ENCODE peak calls at places on chromosome 12, in nine cellular contexts. M is neural progenitor cell; Z is H9; D is SK-N-SH; N is heart right ventricle; U is tibial nerve; T is CD8-positive, alpha-beta T cell; X is adrenal gland; Y is stomach. W is an unnamed sample. For H3K27me3 and H3K4me1, the result is how much of the 10 kb centered on the place peaks cover.

GRCh38 chr12:87368259-87368658 is 660.9 kb downstream of the C12orf50 start:
- DNase-seq in M (no peak), Y (no peak), Z (no peak), U (no peak), X (no peak), D (no peak), N (no peak), T (no peak), W (no peak)

GRCh38 chr12:127400231-127400630 is 866.7 kb upstream of the TMEM132C start:
- DNase-seq in M (no peak), T (no peak), Y (no peak), Z (no peak), D (no peak), X (no peak), U (no peak), N (no peak), W (no peak)

GRCh38 chr12:29149691-29150382 is 759 bp downstream of the FAR2 start:
- DNase-seq in U (no peak), M (peak), T (no peak), Z (peak), Y (no peak), D (no peak), X (no peak), N (peak), W (no peak)

GRCh38 chr12:121060149-121061001 is 21.3 kb upstream of the OASL start:
- DNase-seq in U (no peak), Y (peak), N (peak), D (peak), X (peak), T (peak), M (peak), Z (peak), W (no peak)

GRCh38 chr12:28793767-28794166 is 355.3 kb upstream of the FAR2 start:
- DNase-seq in T (no peak), N (no peak), D (no peak), Y (no peak), X (no peak), U (no peak), Z (no peak), M (no peak), W (no peak)

GRCh38 chr12:127054531-127054930 is 1212.4 kb upstream of the TMEM132C start:
- DNase-seq in Y (no peak), Z (no peak), M (no peak), X (no peak), U (no peak), N (no peak), D (no peak), T (no peak), W (no peak)

GRCh38 chr12:55057466-55057865 is 37.7 kb downstream of the NEUROD4 start:
- DNase-seq in Y (no peak), X (no peak), T (no peak), M (no peak), D (no peak), N (no peak), U (no peak), Z (no peak), W (no peak)

GRCh38 chr12:15527201-15527782 is 205.0 kb downstream of the PTPRO start:
- DNase-seq in U (peak), M (peak), T (no peak), X (peak), D (no peak), Z (peak), Y (peak), N (peak), W (no peak)

GRCh38 chr12:111451649-111452129 is 46.0 kb downstream of the SH2B3 start:
- DNase-seq in U (no peak), Y (peak), Z (no peak), D (peak), X (peak), M (peak), T (no peak), N (no peak), W (no peak)

GRCh38 chr12:107775093-107775721 is 703 bp downstream of the ASCL4 start:
- DNase-seq in U (no peak), M (peak), N (peak), D (peak), X (no peak), Y (peak), Z (peak), T (no peak), W (no peak)

GRCh38 chr12:7645395-7646177 is 20.1 kb downstream of the APOBEC1 start:
- DNase-seq in N (no peak), M (peak), D (peak), Z (peak), X (no peak), U (peak), Y (no peak), T (no peak), W (no peak)

GRCh38 chr12:131151558-131152345 is 198.0 kb downstream of the ADGRD1 start:
- DNase-seq in M (no peak), Y (no peak), T (peak), U (peak), X (peak), D (no peak), Z (no peak), N (no peak), W (no peak)

GRCh38 chr12:11650279-11650696 is 814 bp downstream of the ETV6 start:
- DNase-seq in N (no peak), Y (no peak), D (peak), T (no peak), X (peak), M (peak), Z (peak), U (no peak), W (no peak)

GRCh38 chr12:18955594-18955993 is 173.9 kb upstream of the PLEKHA5 start:
- DNase-seq in U (no peak), Y (no peak), T (no peak), Z (no peak), D (no peak), N (no peak), X (no peak), M (no peak), W (no peak)

GRCh38 chr12:101599771-101600486 is 5.2 kb downstream of the MYBPC1 start:
- DNase-seq in M (no peak), X (no peak), N (no peak), Y (no peak), D (no peak), T (no peak), Z (no peak), U (no peak), W (no peak)

DNA sequence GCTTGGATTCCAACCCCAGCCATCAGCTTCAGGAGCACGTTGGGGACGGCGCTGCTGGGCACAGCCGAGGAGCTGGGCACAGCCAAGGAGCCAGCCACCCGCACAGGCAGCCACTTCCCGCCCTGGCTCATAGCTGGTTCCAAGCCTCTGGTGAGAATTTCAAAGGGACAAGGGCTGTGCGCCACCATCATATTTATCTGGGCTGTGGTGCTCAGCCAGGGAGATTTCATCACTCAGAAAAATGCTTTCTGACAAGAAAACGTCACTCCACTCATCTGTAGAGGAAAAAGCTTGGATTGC is 66.4 kb downstream of the GALNT9 start:
- DNase-seq in T (no peak), D (no peak), U (no peak), M (no peak), X (no peak), N (no peak), Z (no peak), Y (no peak), W (no peak)
- H3K27me3 ChIP-seq in T (under half), D (half or more), U (under half), M (half or more), X (under half), N (under half), Z (under half), Y (under half), W (under half)

DNA sequence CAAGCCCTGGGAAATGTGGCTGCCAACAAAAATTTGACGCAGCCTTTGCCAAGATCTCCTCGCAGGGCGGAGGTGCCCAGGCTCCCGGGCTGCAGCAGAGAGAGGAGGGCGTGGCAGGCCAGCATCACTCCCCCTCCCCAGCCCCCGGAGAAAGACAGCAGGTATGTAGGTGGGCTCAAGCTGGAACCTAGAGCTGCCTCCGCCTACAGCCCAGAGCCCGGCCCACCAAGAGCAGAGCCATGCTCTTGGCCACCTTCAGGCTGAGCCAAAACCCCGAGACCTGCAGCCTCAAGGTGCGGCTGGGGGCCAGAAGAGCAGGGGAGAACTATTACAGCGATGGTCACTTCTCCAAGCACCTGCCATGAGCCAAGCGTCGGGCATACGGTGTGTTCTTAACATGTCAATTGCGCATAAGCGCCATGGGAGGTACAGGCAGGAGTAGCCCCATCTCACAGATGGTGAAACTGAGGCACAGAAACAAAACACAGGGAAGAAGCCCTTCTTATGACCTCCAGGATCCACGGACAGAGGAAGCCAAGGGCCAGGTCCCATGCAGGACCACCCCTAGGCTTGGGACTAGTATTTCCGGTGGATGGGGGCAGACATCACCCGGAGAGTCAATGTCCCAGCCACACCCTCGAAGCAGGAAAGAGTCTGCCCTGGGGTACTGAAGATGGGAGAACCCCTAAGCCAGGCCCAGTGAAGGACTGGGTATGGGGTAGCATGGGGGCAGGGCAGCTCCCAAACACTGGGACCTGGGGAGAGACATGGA is 109.0 kb downstream of the NCOR2 start:
- DNase-seq in N (peak), U (no peak), X (no peak), Y (no peak), M (no peak), D (no peak), T (no peak), Z (no peak), W (no peak)
- H3K4me1 ChIP-seq in N (half or more), U (under half), X (under half), Y (under half), M (under half), D (under half), T (under half), Z (under half), W (under half)

DNA sequence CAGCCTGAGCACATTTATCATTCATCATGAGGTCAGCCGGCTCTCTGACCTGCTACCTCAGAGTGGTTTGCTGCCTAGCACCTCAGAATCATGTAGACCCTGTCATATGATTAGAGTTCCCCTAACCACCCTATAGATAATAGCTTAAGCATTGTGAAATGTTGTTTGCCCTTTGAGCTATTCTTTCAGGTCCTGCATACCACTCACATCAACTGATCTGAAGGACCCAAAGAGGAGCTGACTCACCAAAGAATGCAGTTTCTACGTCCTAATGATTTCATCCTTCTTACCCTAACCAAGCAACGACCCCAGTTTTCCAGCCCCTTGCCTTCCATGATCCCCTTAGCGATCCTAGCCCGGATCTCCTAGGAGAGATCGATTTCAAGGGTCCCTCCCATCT is 527.9 kb downstream of the SOX5 start:
- DNase-seq in T (no peak), Y (no peak), M (no peak), D (no peak), N (no peak), Z (no peak), U (no peak), X (no peak), W (no peak)
- TF ChIP-seq CTCF in T (no peak), Y (no peak), M (no peak), D (no peak), N (no peak), Z (no peak), U (no peak), X (no peak), W (no peak)

GRCh38 chr12:4275869-4276253 is 2.3 kb downstream of the CCND2 start:
- DNase-seq in Y (no peak), T (no peak), D (no peak), M (peak), Z (peak), U (no peak), X (peak), N (peak), W (no peak)

GRCh38 chr12:4274960-4275868 is 1.7 kb downstream of the CCND2 start:
- DNase-seq in Y (no peak), X (no peak), T (no peak), D (no peak), M (peak), Z (peak), U (no peak), N (peak), W (no peak)

GRCh38 chr12:4272976-4273650 is 449 bp upstream of the CCND2 start:
- DNase-seq in Y (no peak), D (no peak), U (no peak), X (peak), N (no peak), M (peak), Z (no peak), T (no peak), W (no peak)

GRCh38 chr12:4273651-4274395 is at the start of gene CCND2:
- DNase-seq in T (peak), Z (peak), Y (peak), M (peak), U (peak), X (peak), N (peak), D (peak), W (peak)

DNA sequence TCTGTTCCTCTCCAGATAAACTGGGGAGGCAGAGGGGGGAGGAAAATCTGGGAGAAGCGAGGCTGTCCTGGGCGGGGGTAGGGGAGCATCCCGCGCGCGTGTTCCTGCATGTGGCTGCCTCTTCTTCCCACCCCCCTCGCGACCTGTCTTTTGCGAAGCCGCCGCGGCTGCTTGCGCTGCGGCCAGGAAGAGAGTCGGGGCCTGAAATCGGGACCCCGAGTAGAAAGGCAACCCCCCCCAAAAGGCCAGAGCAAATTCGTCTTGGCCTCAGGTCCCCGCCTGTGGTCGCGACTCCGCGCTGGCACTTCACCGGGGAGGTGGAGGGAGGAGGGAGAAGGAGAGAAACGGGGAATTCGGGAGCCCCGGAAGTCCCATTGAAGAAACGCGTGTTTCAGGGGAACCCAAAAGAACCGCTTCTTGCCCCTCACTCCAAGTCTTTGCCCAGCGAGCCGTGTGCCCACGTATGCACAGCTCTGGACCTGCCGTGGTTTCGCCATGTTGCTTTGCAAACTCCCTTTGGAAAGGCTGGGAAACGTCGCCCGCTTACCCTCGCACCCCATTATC is 916 bp downstream of the CCND2 start:
- DNase-seq in T (peak), M (peak), N (peak), Y (no peak), X (no peak), U (peak), D (no peak), Z (peak), W (no peak)
- H3K27me3 ChIP-seq in T (under half), M (half or more), N (under half), Y (half or more), X (under half), U (under half), D (half or more), Z (under half), W (under half)

GRCh38 chr12:124233041-124233836 is 61.7 kb upstream of the RFLNA start:
- DNase-seq in X (no peak), N (no peak), Y (peak), T (no peak), Z (no peak), D (no peak), M (no peak), U (no peak), W (no peak)
- H3K4me1 ChIP-seq in X (under half), N (under half), Y (under half), T (under half), Z (under half), D (under half), M (under half), U (under half), W (under half)

GRCh38 chr12:19971881-19972280 is 396.5 kb upstream of the PDE3A start:
- DNase-seq in D (no peak), U (no peak), M (no peak), Z (no peak), Y (no peak), X (no peak), T (no peak), N (no peak), W (no peak)
- TF ChIP-seq CTCF in D (no peak), U (no peak), M (no peak), Z (no peak), Y (no peak), X (no peak), T (no peak), N (no peak), W (no peak)

GRCh38 chr12:51589060-51589459 is 2.0 kb upstream of the SCN8A start:
- DNase-seq in Z (no peak), X (no peak), Y (no peak), U (no peak), M (no peak), T (no peak), N (no peak), D (no peak), W (no peak)
- H3K27me3 ChIP-seq in Z (under half), X (under half), Y (under half), U (under half), M (under half), T (under half), N (under half), D (under half), W (under half)

GRCh38 chr12:27552886-27553560 is 29.0 kb downstream of the PPFIBP1 start:
- DNase-seq in X (no peak), T (no peak), M (no peak), Y (no peak), Z (no peak), D (no peak), N (no peak), U (no peak), W (no peak)

GRCh38 chr12:27552235-27552634 is 28.2 kb downstream of the PPFIBP1 start:
- DNase-seq in M (no peak), U (no peak), D (no peak), Z (no peak), X (no peak), T (no peak), N (no peak), Y (no peak), W (no peak)

GRCh38 chr12:27555316-27555715 is 31.3 kb downstream of the PPFIBP1 start:
- DNase-seq in M (no peak), X (no peak), Y (no peak), U (no peak), N (no peak), D (no peak), T (no peak), Z (no peak), W (no peak)

GRCh38 chr12:27554421-27555186 is 30.6 kb downstream of the PPFIBP1 start:
- DNase-seq in D (no peak), U (peak), N (peak), X (peak), Z (no peak), M (no peak), Y (no peak), T (no peak), W (no peak)

DNA sequence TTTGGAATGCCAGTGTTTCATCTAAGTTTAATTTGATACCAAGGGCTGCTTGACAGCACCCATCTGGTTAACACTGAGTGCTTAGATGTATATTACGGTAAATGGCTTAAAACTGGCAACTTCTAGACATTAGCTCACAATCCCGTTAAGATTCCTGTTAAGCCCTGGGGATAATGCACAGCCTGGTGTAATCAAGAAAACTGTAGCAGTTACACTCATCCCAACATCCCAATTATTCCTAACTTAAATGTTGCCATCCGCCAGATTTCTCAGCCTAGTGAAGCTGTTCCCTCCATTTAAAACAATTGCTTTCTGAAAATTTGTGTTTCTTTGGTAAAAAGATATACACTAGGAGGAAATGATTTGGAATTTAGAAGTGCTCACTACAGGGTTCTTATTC is 30.0 kb downstream of the PPFIBP1 start:
- DNase-seq in D (no peak), N (no peak), X (no peak), Y (no peak), T (no peak), Z (no peak), M (no peak), U (no peak), W (no peak)
- H3K4me1 ChIP-seq in D (under half), N (half or more), X (half or more), Y (under half), T (under half), Z (under half), M (under half), U (under half), W (half or more)

GRCh38 chr12:96120359-96121100 is 73.6 kb upstream of the ELK3 start:
- DNase-seq in X (no peak), T (no peak), M (peak), D (peak), U (no peak), Z (peak), Y (no peak), N (no peak), W (no peak)
- TF ChIP-seq CTCF in X (peak), T (no peak), M (no peak), D (no peak), U (no peak), Z (no peak), Y (no peak), N (no peak), W (no peak)

W was measured in thoracic aorta.